ENCODE peak calls at places on chromosomes 1 and 21, in four cellular contexts. F is K562, S is HepG2, G is GM12878. O is an unnamed sample.

GRCh38 chr1:204170494-204171155 is 4.5 kb upstream of the REN start:
- DNase-seq in F (no peak), G (no peak), S (no peak), O (no peak)

GRCh38 chr1:210254298-210254697 is 21.7 kb downstream of the SERTAD4 start:
- DNase-seq in G (no peak), F (no peak), S (no peak), O (no peak)

GRCh38 chr21:27132270-27132669 is 165.4 kb upstream of the ADAMTS5 start:
- DNase-seq in F (no peak), S (no peak), G (no peak), O (no peak)

GRCh38 chr1:183841950-183842816 is 37.3 kb downstream of the RGL1 start:
- DNase-seq in G (peak; percentile 85), F (no peak), S (peak; percentile 88), O (peak; percentile 27)

GRCh38 chr1:163509126-163509525 is 187.4 kb downstream of the NUF2 start:
- DNase-seq in G (no peak), F (no peak), S (no peak), O (no peak)

GRCh38 chr1:156726549-156727226 is 1.6 kb upstream of the METTL25B start:
- DNase-seq in F (peak; percentile 50), G (no peak), S (peak; percentile 64), O (peak; percentile 71)

GRCh38 chr1:96651517-96651916 is 70.1 kb upstream of the PTBP2 start:
- DNase-seq in G (no peak), F (no peak), S (peak; percentile 41), O (no peak)

GRCh38 chr1:106746448-106747085 is 309.9 kb upstream of the PRMT6 start:
- DNase-seq in G (no peak), S (no peak), F (no peak), O (no peak)

GRCh38 chr1:77560741-77561140 is 121.7 kb downstream of the ZZZ3 start:
- DNase-seq in F (no peak), G (no peak), S (no peak), O (no peak)

GRCh38 chr1:216028630-216029029 is 394.6 kb downstream of the USH2A start:
- DNase-seq in F (no peak), S (no peak), G (no peak), O (no peak)

GRCh38 chr1:24973315-24973714 is 43.2 kb upstream of the RUNX3 start:
- DNase-seq in S (no peak), F (no peak), G (no peak), O (no peak)

GRCh38 chr1:117275055-117275454 is 64.3 kb upstream of the VTCN1 start:
- DNase-seq in F (no peak), S (no peak), G (no peak), O (no peak)

GRCh38 chr21:46124926-46125845 is 27.3 kb downstream of the COL6A2 start:
- DNase-seq in F (no peak), S (no peak), G (no peak), O (no peak)

GRCh38 chr1:25486602-25487001 is 55.9 kb downstream of the MACO1 start:
- DNase-seq in G (no peak), F (no peak), S (no peak), O (no peak)

GRCh38 chr1:63322944-63323865 is 838 bp downstream of the FOXD3 start:
- DNase-seq in G (no peak), F (peak; percentile 30), S (no peak), O (peak; percentile 67)

GRCh38 chr1:211750599-211750998 is 75.2 kb upstream of the NEK2 start:
- DNase-seq in S (no peak), G (no peak), F (no peak), O (no peak)

GRCh38 chr1:93207211-93207610 is 26.7 kb downstream of the CCDC18 start:
- DNase-seq in G (no peak), F (no peak), S (no peak), O (no peak)

DNA sequence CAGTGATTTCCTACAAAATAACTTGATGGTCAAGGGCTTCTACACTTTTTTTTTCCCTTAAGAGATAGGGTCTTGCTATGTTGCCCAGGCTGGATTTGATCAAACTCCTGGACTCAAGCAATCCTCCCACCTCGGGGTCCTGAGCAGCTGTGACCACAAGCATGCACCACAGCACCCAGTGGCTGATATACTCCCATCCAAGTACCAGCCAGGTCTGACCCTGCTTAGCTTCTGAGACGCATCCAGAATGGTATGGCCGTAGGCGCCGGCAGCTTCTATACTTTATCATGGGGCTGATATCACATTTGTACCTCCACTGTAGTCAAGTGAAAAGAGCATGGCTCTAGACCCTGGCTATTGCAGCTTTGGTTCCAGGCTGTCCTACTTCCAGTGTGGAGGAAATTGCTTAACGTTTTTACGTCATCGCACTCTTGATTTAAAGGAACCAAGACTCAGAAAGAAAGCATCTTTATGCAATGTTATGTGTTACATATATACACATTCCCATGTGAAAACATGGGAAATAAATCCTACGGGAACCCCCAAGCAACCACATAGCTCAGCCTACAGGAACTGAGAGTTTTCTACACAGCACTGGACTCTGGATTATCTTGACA is 39.5 kb downstream of the PDPN start:
- DNase-seq in S (no peak), F (no peak), G (no peak), O (no peak)
- TF ChIP-seq FOXK2 in S (no peak), F (no peak), G (no peak), O (no peak)

GRCh38 chr1:230621290-230622022 is 20.8 kb upstream of the COG2 start:
- DNase-seq in G (no peak), S (no peak), F (no peak), O (no peak)

GRCh38 chr1:230620666-230621065 is 21.6 kb upstream of the COG2 start:
- DNase-seq in S (no peak), G (no peak), F (no peak), O (no peak)

GRCh38 chr1:230622151-230622550 is 20.1 kb upstream of the COG2 start:
- DNase-seq in F (no peak), G (no peak), S (no peak), O (no peak)

GRCh38 chr1:230626274-230626673 is 16.0 kb upstream of the COG2 start:
- DNase-seq in G (no peak), F (no peak), S (no peak), O (no peak)

GRCh38 chr1:230624097-230624713 is 18.1 kb upstream of the COG2 start:
- DNase-seq in F (no peak), G (no peak), S (no peak), O (no peak)
- TF ChIP-seq TARDBP in F (no peak), G (no peak), S (no peak), O (no peak)

GRCh38 chr1:186202174-186202843 is 172.7 kb downstream of the TPR start:
- DNase-seq in S (no peak), G (no peak), F (no peak), O (no peak)
- TF ChIP-seq FOXM1 in S (no peak), G (no peak), F (no peak), O (no peak)

GRCh38 chr1:203077367-203077766 is 8.4 kb downstream of the MYOG start:
- DNase-seq in F (no peak), G (no peak), S (no peak), O (no peak)
- TF ChIP-seq FOXK2 in F (no peak), G (no peak), S (no peak), O (no peak)

GRCh38 chr21:44282370-44282769 is 3.3 kb upstream of the AIRE start:
- DNase-seq in S (no peak), F (no peak), G (no peak), O (no peak)

GRCh38 chr21:44283953-44284352 is 1.7 kb upstream of the AIRE start:
- DNase-seq in F (no peak), G (no peak), S (no peak), O (no peak)

GRCh38 chr21:44285102-44285501 is 574 bp upstream of the AIRE start:
- DNase-seq in G (no peak), S (no peak), F (no peak), O (no peak)

GRCh38 chr21:44279621-44280260 is 5.9 kb upstream of the AIRE start:
- DNase-seq in S (no peak), G (no peak), F (no peak), O (no peak)

DNA sequence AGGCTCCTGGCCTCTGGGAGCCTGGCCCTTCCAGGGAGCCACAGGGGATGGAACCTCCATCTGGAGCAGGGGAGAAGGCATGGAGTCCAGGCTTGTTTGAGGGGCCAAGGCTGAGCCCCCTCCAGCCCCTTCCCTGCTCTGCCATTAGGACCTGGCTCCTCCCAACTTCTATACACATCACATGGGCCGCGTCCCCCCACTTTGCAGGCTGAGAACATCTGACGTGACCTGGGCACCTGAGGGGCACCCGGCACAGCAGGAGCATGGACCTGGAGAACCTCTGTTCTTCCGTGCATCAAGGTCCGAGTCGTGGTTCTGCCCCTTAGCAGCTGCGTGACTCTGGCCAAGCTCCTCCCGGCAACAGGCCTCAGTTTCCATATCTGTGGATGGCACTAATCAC is 3.9 kb upstream of the AIRE start:
- DNase-seq in F (no peak), S (no peak), G (no peak), O (no peak)
- TF ChIP-seq TARDBP in F (no peak), S (no peak), G (no peak), O (no peak)

DNA sequence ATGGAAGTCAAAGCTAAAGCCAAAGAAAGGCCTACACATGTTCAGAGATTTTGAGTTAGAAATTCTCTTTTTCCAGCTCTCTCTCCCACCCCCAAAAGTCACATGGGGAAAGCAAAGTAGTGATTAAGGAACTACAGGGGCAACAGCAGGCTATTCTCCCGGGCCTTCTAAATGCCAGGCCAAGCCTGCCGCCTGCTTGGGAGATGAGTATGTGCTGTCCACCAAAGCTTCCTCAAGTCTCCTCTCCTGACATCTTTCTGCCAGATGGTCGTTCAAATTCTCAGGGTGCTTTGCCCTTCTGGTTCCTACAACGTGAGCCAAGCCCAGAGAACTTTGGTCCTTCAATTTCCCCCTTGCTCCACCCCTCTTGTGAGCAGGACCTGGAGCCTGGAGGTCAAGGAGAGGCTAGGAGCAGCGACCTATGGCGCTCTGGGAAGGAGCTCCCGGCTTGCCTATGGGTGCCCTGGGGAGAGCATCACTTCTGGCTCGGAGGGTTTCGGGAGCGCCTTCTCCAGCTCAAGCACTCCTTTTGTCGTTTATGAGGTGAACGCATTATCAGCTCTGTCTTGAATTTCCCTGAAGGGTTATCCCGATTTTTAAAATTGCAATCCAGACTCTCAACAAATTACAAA is 4.4 kb upstream of the PRRX1 start:
- DNase-seq in F (no peak), S (no peak), G (no peak), O (no peak)
- TF ChIP-seq FOXM1 in F (no peak), S (no peak), G (no peak), O (no peak)

GRCh38 chr1:33361553-33362262 is 40.8 kb upstream of the A3GALT2 start:
- DNase-seq in G (no peak), S (no peak), F (no peak), O (no peak)
- TF ChIP-seq FOXK2 in G (no peak), S (no peak), F (no peak), O (no peak)

GRCh38 chr1:91828007-91828321 is 58.0 kb downstream of the TGFBR3 start:
- DNase-seq in G (no peak), S (no peak), F (no peak), O (no peak)

GRCh38 chr1:91831132-91831930 is 54.6 kb downstream of the TGFBR3 start:
- DNase-seq in S (no peak), G (no peak), F (no peak), O (no peak)

GRCh38 chr1:91828583-91829281 is 57.2 kb downstream of the TGFBR3 start:
- DNase-seq in S (no peak), F (no peak), G (no peak), O (no peak)

GRCh38 chr1:91830242-91831131 is 55.5 kb downstream of the TGFBR3 start:
- DNase-seq in S (peak; percentile 84), F (no peak), G (no peak), O (no peak)

GRCh38 chr1:91829293-91830153 is 56.4 kb downstream of the TGFBR3 start:
- DNase-seq in F (no peak), G (no peak), S (no peak), O (no peak)
- TF ChIP-seq TARDBP in F (no peak), G (no peak), S (no peak), O (no peak)

O was measured in HEK293T.